ENCODE peak calls at places on chromosome 10, in six cellular contexts. J, L, H, W, O and E are unnamed samples.

GRCh38 chr10:11787374-11787773 is 35.8 kb upstream of the PROSER2 start:
- DNase-seq in J (no peak), L (no peak), H (no peak), W (no peak), O (no peak), E (no peak)

GRCh38 chr10:86109421-86109820 is 257.2 kb downstream of the GRID1 start:
- DNase-seq in J (no peak), L (no peak), H (no peak), W (no peak), O (no peak), E (no peak)

GRCh38 chr10:26746111-26746510 is 48.6 kb downstream of the PDSS1 start:
- DNase-seq in J (no peak), L (no peak), H (no peak), W (no peak), O (no peak), E (no peak)

GRCh38 chr10:113268186-113268585 is 284.7 kb upstream of the HABP2 start:
- DNase-seq in J (no peak), L (no peak), H (no peak), W (no peak), O (no peak), E (no peak)

GRCh38 chr10:97411411-97411810 is 10.3 kb upstream of the RRP12 start:
- DNase-seq in J (peak), L (no peak), H (no peak), W (no peak), O (no peak), E (no peak)

GRCh38 chr10:31599626-31600504 is 280.8 kb downstream of the ZEB1 start:
- DNase-seq in J (no peak), L (no peak), H (no peak), W (no peak), O (no peak), E (no peak)

GRCh38 chr10:85008493-85009181 is 680.2 kb downstream of the CCSER2 start:
- DNase-seq in J (no peak), L (no peak), H (no peak), W (no peak), O (no peak), E (no peak)

GRCh38 chr10:77608281-77608680 is 29.3 kb downstream of the KCNMA1 start:
- DNase-seq in J (no peak), L (no peak), H (no peak), W (no peak), O (no peak), E (no peak)

GRCh38 chr10:114703377-114704125 is 45.5 kb upstream of the ABLIM1 start:
- DNase-seq in J (peak), L (no peak), H (no peak), W (peak), O (peak), E (no peak)

GRCh38 chr10:117212176-117212575 is 14.9 kb downstream of the KCNK18 start:
- DNase-seq in J (no peak), L (no peak), H (no peak), W (no peak), O (no peak), E (no peak)

GRCh38 chr10:32957341-32958084 is 517 bp downstream of the ITGB1 start:
- DNase-seq in J (no peak), L (no peak), H (no peak), W (peak), O (peak), E (no peak)

DNA sequence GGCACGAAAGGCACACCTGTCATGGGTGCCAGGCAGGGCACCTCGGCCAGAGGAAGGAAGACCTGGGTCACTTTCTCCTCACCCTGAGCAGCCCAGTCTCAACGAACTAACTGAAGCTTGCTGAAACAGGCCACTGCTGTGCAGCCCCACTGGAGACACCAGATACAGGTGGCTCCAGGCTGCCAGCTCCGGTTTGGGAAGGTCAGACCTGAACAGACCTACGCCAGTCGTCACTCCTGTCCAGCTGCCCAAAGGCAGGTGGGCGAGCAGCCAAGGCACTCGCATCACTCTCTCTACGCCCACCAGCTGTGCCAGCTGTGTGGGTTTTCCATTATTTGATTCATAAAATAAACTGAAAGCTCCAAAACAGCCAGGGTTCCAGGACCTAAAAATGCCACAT is 256.0 kb downstream of the ZMYND11 start:
- DNase-seq in J (no peak), L (no peak), H (no peak), W (peak), O (no peak), E (no peak)
- TF ChIP-seq POLR2AphosphoS5 in J (no peak), L (no peak), H (no peak), W (no peak), O (no peak), E (no peak)

GRCh38 chr10:54854389-54854788 is 53.4 kb upstream of the PCDH15 start:
- DNase-seq in J (no peak), L (no peak), H (no peak), W (no peak), O (no peak), E (no peak)
- TF ChIP-seq TAF1 in J (no peak), L (no peak), H (no peak), W (no peak), O (no peak), E (no peak)

DNA sequence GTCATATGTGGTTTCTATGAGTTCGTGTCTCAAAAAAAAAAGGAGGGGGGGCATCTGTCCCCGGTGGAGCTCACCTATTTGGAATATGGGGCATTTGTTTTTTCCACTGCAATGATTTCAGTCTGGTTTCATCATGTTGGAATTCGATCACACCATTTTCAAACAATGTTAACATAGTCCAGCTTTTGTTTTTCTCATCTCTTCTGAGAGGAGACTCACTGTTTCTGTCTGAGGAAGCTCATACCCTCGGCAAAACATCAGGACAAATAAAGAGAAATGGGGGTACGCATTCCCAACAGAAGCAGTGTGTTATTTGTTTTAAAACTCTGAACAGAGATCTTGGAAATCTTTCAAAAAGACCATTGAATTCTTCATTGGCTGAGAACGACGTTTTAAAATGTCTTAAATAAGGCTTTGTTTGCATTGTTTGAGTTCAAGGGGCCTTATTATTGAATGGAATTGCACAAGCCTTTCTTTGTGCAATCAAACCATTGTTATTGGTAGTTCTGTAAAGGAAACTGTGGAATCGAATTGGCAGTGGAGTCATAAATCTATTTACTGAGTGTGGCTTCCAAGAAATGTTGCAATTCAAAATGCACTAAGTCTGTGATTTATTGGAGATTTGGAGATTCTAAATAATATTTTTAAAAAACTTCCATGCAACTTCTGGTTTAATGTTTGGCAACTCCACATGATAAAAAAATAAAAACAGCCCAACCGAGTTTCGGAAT is 173.1 kb downstream of the RTKN2 start:
- DNase-seq in J (peak), L (no peak), H (no peak), W (no peak), O (no peak), E (no peak)
- TF ChIP-seq POLR2AphosphoS5 in J (no peak), L (no peak), H (no peak), W (no peak), O (no peak), E (peak)

DNA sequence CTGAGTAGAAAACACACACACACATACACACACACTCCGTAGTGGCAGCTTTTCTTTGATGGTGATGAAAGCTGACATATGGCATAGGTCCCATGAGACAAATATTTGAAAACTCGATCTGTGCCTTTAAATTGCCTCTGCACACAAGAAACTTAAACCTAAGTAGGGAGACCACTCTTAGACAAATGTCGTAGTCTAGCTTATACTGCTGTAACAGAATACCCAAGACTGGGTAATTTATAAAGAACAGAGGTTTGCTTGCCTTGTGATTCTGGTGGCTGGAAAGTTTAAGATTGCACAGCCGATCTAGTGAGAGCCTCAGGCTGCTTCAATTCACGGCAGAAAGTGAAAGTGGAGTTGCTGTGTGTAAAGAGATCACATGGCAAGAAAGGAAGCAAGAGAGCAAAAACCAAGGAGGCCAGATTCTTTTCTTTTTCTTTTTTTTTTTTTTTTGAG is 489.4 kb upstream of the SORCS1 start:
- DNase-seq in J (no peak), L (no peak), H (no peak), W (no peak), O (no peak), E (no peak)
- TF ChIP-seq TAF1 in J (no peak), L (no peak), H (peak), W (no peak), O (no peak), E (no peak)

GRCh38 chr10:17671307-17671706 is 27.4 kb downstream of the STAM start:
- DNase-seq in J (peak), L (no peak), H (no peak), W (no peak), O (no peak), E (no peak)
- TF ChIP-seq POLR2AphosphoS5 in J (no peak), L (no peak), H (no peak), W (no peak), O (no peak), E (no peak)

GRCh38 chr10:42149027-42149700 is 489.2 kb downstream of the ZNF33B start:
- DNase-seq in J (no peak), L (no peak), H (no peak), W (peak), O (no peak), E (no peak)
- TF ChIP-seq TAF1 in J (no peak), L (no peak), H (no peak), W (no peak), O (no peak), E (no peak)

GRCh38 chr10:93435061-93435491 is 47.1 kb downstream of the MYOF start:
- DNase-seq in J (no peak), L (no peak), H (no peak), W (no peak), O (no peak), E (no peak)
- TF ChIP-seq POLR2AphosphoS5 in J (no peak), L (no peak), H (no peak), W (no peak), O (no peak), E (no peak)

GRCh38 chr10:14560274-14560673 is 214.4 kb downstream of the FAM107B start:
- DNase-seq in J (no peak), L (no peak), H (no peak), W (no peak), O (no peak), E (no peak)
- TF ChIP-seq TAF1 in J (no peak), L (no peak), H (no peak), W (no peak), O (no peak), E (no peak)

GRCh38 chr10:89371987-89372386 is 5.9 kb upstream of the IFIT1B start:
- DNase-seq in J (no peak), L (no peak), H (no peak), W (no peak), O (no peak), E (no peak)

GRCh38 chr10:89374716-89375115 is 3.1 kb upstream of the IFIT1B start:
- DNase-seq in J (no peak), L (no peak), H (no peak), W (peak), O (peak), E (no peak)

GRCh38 chr10:89378006-89378627 is at the start of gene IFIT1B:
- DNase-seq in J (no peak), L (no peak), H (no peak), W (no peak), O (no peak), E (no peak)

GRCh38 chr10:89369142-89370105 is 8.4 kb upstream of the IFIT1B start:
- DNase-seq in J (no peak), L (no peak), H (no peak), W (peak), O (no peak), E (no peak)

GRCh38 chr10:89373916-89374711 is 3.7 kb upstream of the IFIT1B start:
- DNase-seq in J (peak), L (no peak), H (no peak), W (peak), O (peak), E (no peak)
- TF ChIP-seq POLR2AphosphoS5 in J (no peak), L (no peak), H (no peak), W (no peak), O (no peak), E (no peak)

GRCh38 chr10:44809652-44810051 is 101.5 kb upstream of the TMEM72 start:
- DNase-seq in J (no peak), L (peak), H (no peak), W (no peak), O (no peak), E (no peak)
- TF ChIP-seq TAF1 in J (no peak), L (no peak), H (no peak), W (no peak), O (no peak), E (no peak)